ENCODE peak calls at places on chromosomes 16 and 17, in four cellular contexts. F is tibial artery; Z is body of pancreas; B is effector memory CD4-positive, alpha-beta T cell. V is an unnamed sample.
A peak's percentile ranks its signal among the peaks of the same experiment; 100 is the strongest.

GRCh38 chr16:72149676-72150464 is 22.1 kb downstream of the PMFBP1 start:
- DNase-seq in B (no peak), Z (no peak), F (no peak), V (no peak)

GRCh38 chr16:50400967-50401348 is 32.2 kb upstream of the BRD7 start:
- DNase-seq in Z (no peak), F (no peak), B (no peak), V (no peak)

GRCh38 chr16:28090646-28091377 is 27.3 kb upstream of the GSG1L start:
- DNase-seq in F (no peak), B (no peak), Z (no peak), V (no peak)

GRCh38 chr16:66070140-66070887 is 296.2 kb upstream of the CDH5 start:
- DNase-seq in F (peak; percentile 41), Z (peak; percentile 30), B (no peak), V (peak; percentile 83)

GRCh38 chr16:49838639-49839461 is 17.1 kb downstream of the ZNF423 start:
- DNase-seq in F (no peak), Z (no peak), B (no peak), V (peak; percentile 53)

GRCh38 chr17:27319536-27320221 is 25.8 kb downstream of the WSB1 start:
- DNase-seq in B (no peak), Z (peak; percentile 89), F (peak; percentile 76), V (peak; percentile 74)

GRCh38 chr16:1291576-1291974 is 17.9 kb upstream of the UBE2I start:
- DNase-seq in F (no peak), Z (no peak), B (no peak), V (peak; percentile 29)

GRCh38 chr17:10162034-10162433 is 36.4 kb downstream of the GAS7 start:
- DNase-seq in Z (no peak), B (no peak), F (peak; percentile 41), V (peak; percentile 79)

GRCh38 chr16:85321856-85322271 is 209.6 kb upstream of the CIBAR2 start:
- DNase-seq in Z (peak; percentile 99), F (peak; percentile 98), B (no peak), V (peak; percentile 99)

GRCh38 chr16:30069575-30070462 is 4.3 kb downstream of the ALDOA start:
- DNase-seq in B (no peak), Z (no peak), F (no peak), V (no peak)

GRCh38 chr17:41392278-41392677 is 5.1 kb downstream of the KRT31 start:
- DNase-seq in Z (no peak), F (no peak), B (no peak), V (no peak)

GRCh38 chr16:47143677-47144558 is at the start of gene NETO2:
- DNase-seq in Z (peak; percentile 51), B (peak; percentile 29), F (peak; percentile 28), V (peak; percentile 51)

GRCh38 chr16:68384293-68385255 is 63.7 kb downstream of the SMPD3 start:
- DNase-seq in Z (no peak), B (no peak), F (no peak), V (no peak)

GRCh38 chr16:27237229-27238015 is 31.1 kb downstream of the NSMCE1 start:
- DNase-seq in B (peak; percentile 56), F (no peak), Z (no peak), V (no peak)

GRCh38 chr17:36934759-36935630 is 2.3 kb upstream of the LHX1 start:
- DNase-seq in F (no peak), Z (no peak), B (no peak), V (no peak)

GRCh38 chr16:61836804-61837398 is 199.3 kb downstream of the CDH8 start:
- DNase-seq in B (no peak), Z (no peak), F (no peak), V (no peak)

GRCh38 chr16:51522902-51523301 is 371.8 kb upstream of the SALL1 start:
- DNase-seq in F (no peak), B (no peak), Z (peak; percentile 39), V (no peak)

GRCh38 chr16:751152-752007 is 9.2 kb upstream of the MSLN start:
- DNase-seq in F (no peak), Z (peak; percentile 47), B (no peak), V (peak; percentile 68)

GRCh38 chr16:30665830-30666190 is 7.6 kb downstream of the FBRS start:
- DNase-seq in F (no peak), B (no peak), Z (no peak), V (no peak)

GRCh38 chr17:1055751-1056645 is 59.1 kb downstream of the TIMM22 start:
- DNase-seq in B (no peak), F (peak; percentile 72), Z (peak; percentile 71), V (peak; percentile 86)

GRCh38 chr17:19338031-19338990 is 24.2 kb downstream of the B9D1 start:
- DNase-seq in B (peak; percentile 20), Z (peak; percentile 85), F (no peak), V (peak; percentile 82)

GRCh38 chr16:69324013-69324531 is 6.3 kb downstream of the PDF start:
- DNase-seq in Z (peak; percentile 70), F (peak; percentile 79), B (no peak), V (peak; percentile 87)

GRCh38 chr17:1047177-1047885 is 50.4 kb downstream of the TIMM22 start:
- DNase-seq in Z (no peak), F (peak; percentile 63), B (no peak), V (peak; percentile 71)

GRCh38 chr17:77328823-77329740 is 188.3 kb downstream of the SEC14L1 start:
- DNase-seq in B (no peak), F (no peak), Z (no peak), V (no peak)

GRCh38 chr17:15343749-15344148 is 2.4 kb upstream of the TEKT3 start:
- DNase-seq in B (no peak), Z (no peak), F (no peak), V (no peak)

GRCh38 chr16:9055115-9055514 is 36.3 kb upstream of the HAPSTR1 start:
- DNase-seq in Z (no peak), F (no peak), B (no peak), V (no peak)

GRCh38 chr16:88014201-88014781 is 63.1 kb downstream of the BANP start:
- DNase-seq in B (no peak), F (no peak), Z (no peak), V (no peak)

GRCh38 chr17:28760987-28761562 is 17.3 kb downstream of the TRAF4 start:
- DNase-seq in Z (peak; percentile 71), F (no peak), B (no peak), V (peak; percentile 71)

GRCh38 chr17:47230864-47231263 is 21.7 kb downstream of the MYL4 start:
- DNase-seq in B (no peak), F (no peak), Z (no peak), V (no peak)

GRCh38 chr17:44384281-44384822 is 5.1 kb downstream of the ITGA2B start:
- DNase-seq in B (no peak), F (no peak), Z (no peak), V (no peak)

GRCh38 chr17:8621585-8621984 is 8.9 kb downstream of the MYH10 start:
- DNase-seq in Z (no peak), F (no peak), B (no peak), V (no peak)

GRCh38 chr16:79610771-79611170 is 10.2 kb upstream of the MAF start:
- DNase-seq in F (no peak), Z (no peak), B (no peak), V (no peak)

GRCh38 chr16:83835972-83836566 is 28.3 kb downstream of the HSBP1 start:
- DNase-seq in Z (no peak), F (no peak), B (no peak), V (no peak)

GRCh38 chr17:81911969-81912368 is 770 bp upstream of the PCYT2 start:
- DNase-seq in F (no peak), Z (no peak), B (no peak), V (no peak)
- H3K27ac ChIP-seq in F (peak overlapping the region; percentile 86), Z (peak overlapping the region; percentile 72), B (peak overlapping the region; percentile 42), V (no peak overlapping the region)

DNA sequence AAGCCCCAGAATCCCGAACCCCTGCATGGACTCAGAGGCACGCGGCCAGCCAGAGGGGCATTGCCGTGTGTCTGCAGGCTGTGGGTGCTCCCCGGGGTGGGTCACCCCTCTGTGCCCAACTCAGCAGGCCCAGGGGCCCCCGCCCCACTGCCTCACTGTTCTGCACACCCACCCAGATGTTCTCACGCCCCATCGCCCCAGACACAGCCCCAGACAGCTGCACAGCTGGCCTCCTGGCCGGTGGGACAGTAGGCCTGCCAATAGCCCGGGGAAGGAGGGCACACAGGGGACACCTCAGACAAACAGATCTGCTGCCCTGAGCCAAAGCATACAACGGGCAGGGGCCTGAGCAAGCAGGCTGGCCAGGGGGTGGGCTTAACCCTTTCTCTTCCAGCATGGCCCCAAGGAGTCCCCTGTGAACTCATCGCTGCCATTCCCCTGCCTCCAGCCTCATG is 27.6 kb upstream of the NXPH3 start:
- DNase-seq in Z (no peak), B (no peak), F (no peak), V (peak; percentile 86)
- H3K4me1 ChIP-seq in Z (no peaks in the 10 kb centered on the region), B (no peaks in the 10 kb centered on the region), F (peaks cover 14% of the 10 kb centered on the region), V (no peaks in the 10 kb centered on the region)

GRCh38 chr16:23748630-23749029 is 6.2 kb upstream of the CHP2 start:
- DNase-seq in F (no peak), Z (no peak), B (no peak), V (no peak)
- H3K27ac ChIP-seq in F (no peak overlapping the region), Z (no peak overlapping the region), B (no peak overlapping the region), V (no peak overlapping the region)

DNA sequence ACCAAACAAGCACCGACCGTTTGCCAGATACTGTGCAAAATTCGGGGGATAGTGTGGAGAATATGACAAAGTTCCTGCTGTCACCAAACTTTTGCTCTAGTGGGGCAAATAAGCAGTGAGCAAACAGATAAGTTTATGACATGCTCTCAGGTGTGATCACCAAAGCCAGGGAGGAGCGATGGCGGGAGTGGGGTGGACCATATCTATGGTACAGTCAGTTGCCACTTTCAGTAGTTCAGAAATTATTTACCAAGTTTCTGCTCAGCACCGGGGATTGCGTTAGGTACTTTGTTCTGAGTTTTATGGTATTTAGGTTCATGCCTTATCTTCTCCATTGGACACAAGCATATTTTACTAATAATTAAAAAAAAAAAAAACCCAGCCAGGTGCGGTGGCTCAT is 11.9 kb downstream of the MSI2 start:
- DNase-seq in Z (no peak), F (no peak), B (no peak), V (no peak)
- H3K4me1 ChIP-seq in Z (no peaks in the 10 kb centered on the region), F (no peaks in the 10 kb centered on the region), B (no peaks in the 10 kb centered on the region), V (peaks cover 7% of the 10 kb centered on the region)

DNA sequence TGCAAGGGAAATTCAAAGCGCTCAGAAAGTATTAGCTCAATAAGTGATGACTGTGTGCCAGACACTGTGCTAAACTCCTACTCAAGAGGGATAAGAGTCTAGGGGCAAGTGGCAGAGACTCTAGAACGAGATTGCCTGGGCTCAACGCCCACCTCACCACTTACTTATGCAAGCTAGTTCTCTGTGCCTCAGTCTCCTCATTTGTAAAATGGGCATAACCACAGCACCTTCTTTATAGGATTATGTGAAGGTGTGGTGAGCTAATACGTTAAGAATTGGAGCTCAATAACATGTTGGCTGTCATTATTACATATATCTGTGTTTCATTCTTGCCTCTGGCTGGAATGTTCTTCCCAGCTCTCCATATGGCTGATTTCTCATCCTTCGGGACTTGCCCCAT is 15.4 kb downstream of the DEXI start:
- DNase-seq in Z (no peak), B (no peak), F (no peak), V (no peak)
- H3K27ac ChIP-seq in Z (no peak overlapping the region), B (no peak overlapping the region), F (no peak overlapping the region), V (no peak overlapping the region)

DNA sequence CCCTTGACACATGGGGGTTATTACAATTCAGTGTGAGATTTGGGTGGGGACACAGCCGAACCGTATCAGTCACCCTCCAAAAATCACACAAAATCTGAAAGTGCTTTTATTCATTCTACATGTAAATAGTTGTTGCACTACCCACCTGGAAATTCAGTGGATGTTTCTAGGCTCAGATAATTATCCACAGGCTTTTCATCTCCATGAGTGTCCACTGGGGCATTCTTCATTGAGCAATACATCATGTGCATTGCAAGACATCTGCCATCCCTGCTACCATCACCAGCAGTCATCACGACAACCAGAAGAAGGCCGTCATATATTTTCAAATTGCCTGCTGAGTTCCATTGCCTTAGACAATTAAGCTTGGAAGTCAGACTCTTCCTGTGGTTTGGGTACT is 330.8 kb downstream of the WWOX start:
- DNase-seq in Z (no peak), B (no peak), F (no peak), V (no peak)
- H3K4me1 ChIP-seq in Z (no peaks in the 10 kb centered on the region), B (no peaks in the 10 kb centered on the region), F (no peaks in the 10 kb centered on the region), V (no peaks in the 10 kb centered on the region)

GRCh38 chr17:4433515-4434031 is at the start of gene SPNS3:
- DNase-seq in Z (no peak), B (no peak), F (no peak), V (no peak)
- H3K27ac ChIP-seq in Z (no peak within 1 kb of the TSS), B (no peak within 1 kb of the TSS), F (no peak within 1 kb of the TSS), V (no peak within 1 kb of the TSS)